ENCODE peak calls at places on chromosomes 13 and 19, in eight cellular contexts. W is A549; J is GM13977; A is CD8-positive, alpha-beta memory T cell; X is activated CD4-positive, alpha-beta T cell treated with anti-CD3 and anti-CD28 coated beads for 48 hours; O is thoracic aorta; Q is NCI-H187; V is testis. G is an unnamed sample.

GRCh38 chr13:69970521-69970920 is 137.1 kb upstream of the ATXN8OS start:
- DNase-seq in A (no peak), X (no peak), V (no peak), O (no peak), J (no peak), Q (no peak), W (peak; percentile 0), G (no peak)

GRCh38 chr19:15297416-15298224 is 34.7 kb downstream of the BRD4 start:
- DNase-seq in Q (no peak), O (no peak), V (no peak), J (no peak), W (peak; percentile 85), X (no peak), A (peak; percentile 77), G (no peak)

GRCh38 chr19:58585442-58586130 is 12.5 kb upstream of the MZF1 start:
- DNase-seq in J (no peak), A (no peak), Q (no peak), O (no peak), X (no peak), V (no peak), W (no peak), G (no peak)

GRCh38 chr19:51808333-51808986 is 13.5 kb downstream of the FPR3 start:
- DNase-seq in X (no peak), J (no peak), Q (no peak), W (peak; percentile 25), V (no peak), O (no peak), A (no peak), G (no peak)

GRCh38 chr19:13526552-13526951 is 20.3 kb upstream of the CACNA1A start:
- DNase-seq in V (no peak), X (peak; percentile 54), W (peak; percentile 4), J (no peak), Q (no peak), O (no peak), A (no peak), G (no peak)

GRCh38 chr13:92578358-92578757 is 648.2 kb upstream of the GPC6 start:
- DNase-seq in V (no peak), J (no peak), X (no peak), A (no peak), W (no peak), Q (no peak), O (no peak), G (no peak)

GRCh38 chr19:4933528-4933927 is 24.2 kb downstream of the UHRF1 start:
- DNase-seq in X (no peak), V (peak; percentile 66), A (no peak), Q (no peak), O (no peak), J (no peak), W (no peak), G (no peak)

GRCh38 chr13:62643007-62643483 is 1227.4 kb upstream of the PCDH20 start:
- DNase-seq in Q (no peak), W (peak; percentile 76), V (no peak), X (peak; percentile 37), J (no peak), A (no peak), O (no peak), G (no peak)

GRCh38 chr13:52164989-52165388 is 5.6 kb upstream of the NEK3 start:
- DNase-seq in W (no peak), Q (no peak), A (no peak), X (no peak), V (no peak), O (no peak), J (no peak), G (no peak)

GRCh38 chr19:15780595-15781418 is 6.7 kb upstream of the OR10H5 start:
- DNase-seq in Q (no peak), V (peak; percentile 38), O (no peak), W (peak; percentile 7), A (no peak), X (no peak), J (no peak), G (no peak)

GRCh38 chr19:11291991-11292390 is 4.0 kb upstream of the TSPAN16 start:
- DNase-seq in O (no peak), J (no peak), Q (no peak), W (no peak), V (no peak), X (no peak), A (no peak), G (no peak)

G was measured in stimulated activated naive CD4-positive, alpha-beta T cell.